ENCODE peak calls at places on chromosomes 2 and 18, in nine cellular contexts. W is HFF-Myc, P is RWPE2, F is Right ventricle myocardium superior, S is nucleus accumbens, Q is GM04504, O is T-helper 9 cell, T is upper lobe of right lung, G is GM03348. D is an unnamed sample.

GRCh38 chr2:105287692-105288091 is 41.8 kb downstream of the TGFBRAP1 start:
- DNase-seq in W (peak), P (no peak), F (no peak), S (no peak), Q (no peak), O (no peak), T (no peak), G (peak), D (peak)

GRCh38 chr2:209368924-209369323 is 54.9 kb upstream of the MAP2 start:
- DNase-seq in W (peak), P (peak), F (no peak), S (no peak), Q (peak), O (no peak), T (peak), G (peak), D (peak)

GRCh38 chr2:237091779-237092436 is 6.2 kb downstream of the COPS8 start:
- DNase-seq in W (no peak), P (no peak), F (peak), S (no peak), Q (peak), O (no peak), T (no peak), G (peak), D (peak)

GRCh38 chr18:69838620-69839411 is 108.9 kb downstream of the CD226 start:
- DNase-seq in W (peak), P (no peak), F (no peak), S (no peak), Q (no peak), O (no peak), T (no peak), G (no peak), D (no peak)

GRCh38 chr2:33426666-33427231 is 49.7 kb upstream of the RASGRP3 start:
- DNase-seq in W (peak), P (no peak), F (peak), S (no peak), Q (no peak), O (no peak), T (peak), G (peak), D (peak)

GRCh38 chr2:127107622-127107999 is 657 bp upstream of the BIN1 start:
- DNase-seq in W (no peak), P (no peak), F (no peak), S (no peak), Q (no peak), O (no peak), T (no peak), G (no peak), D (no peak)

GRCh38 chr2:216202602-216203250 is 93.6 kb downstream of the XRCC5 start:
- DNase-seq in W (no peak), P (no peak), F (no peak), S (no peak), Q (no peak), O (no peak), T (no peak), G (no peak), D (no peak)

GRCh38 chr2:234422242-234422641 is 74.6 kb downstream of the ARL4C start:
- DNase-seq in W (peak), P (no peak), F (no peak), S (no peak), Q (peak), O (no peak), T (no peak), G (peak), D (peak)

GRCh38 chr2:231683292-231683898 is 24.9 kb upstream of the PTMA start:
- DNase-seq in W (no peak), P (no peak), F (no peak), S (no peak), Q (no peak), O (no peak), T (no peak), G (no peak), D (peak)

GRCh38 chr2:111135910-111136297 is 15.2 kb downstream of the BCL2L11 start:
- DNase-seq in W (no peak), P (no peak), F (peak), S (no peak), Q (no peak), O (no peak), T (no peak), G (peak), D (peak)

GRCh38 chr18:62420151-62420512 is 95.0 kb downstream of the TNFRSF11A start:
- DNase-seq in W (no peak), P (no peak), F (no peak), S (no peak), Q (no peak), O (no peak), T (no peak), G (no peak), D (no peak)

GRCh38 chr18:78983530-78983929 is 3.9 kb downstream of the SALL3 start:
- DNase-seq in W (no peak), P (no peak), F (no peak), S (no peak), Q (no peak), O (no peak), T (no peak), G (no peak), D (no peak)

GRCh38 chr2:6929196-6929874 is 12.1 kb downstream of the RNF144A start:
- DNase-seq in W (no peak), P (no peak), F (no peak), S (no peak), Q (no peak), O (no peak), T (no peak), G (no peak), D (no peak)

GRCh38 chr18:8121942-8122480 is 487.2 kb upstream of the RAB12 start:
- DNase-seq in W (no peak), P (peak), F (no peak), S (no peak), Q (no peak), O (no peak), T (no peak), G (peak), D (no peak)

GRCh38 chr18:45863469-45863868 is 38.0 kb downstream of the SIGLEC15 start:
- DNase-seq in W (no peak), P (no peak), F (no peak), S (no peak), Q (no peak), O (no peak), T (no peak), G (no peak), D (no peak)

GRCh38 chr2:140865851-140866250 is 1265.0 kb downstream of the LRP1B start:
- DNase-seq in W (no peak), P (no peak), F (no peak), S (no peak), Q (no peak), O (no peak), T (no peak), G (no peak), D (no peak)

GRCh38 chr2:84849271-84849952 is 31.5 kb downstream of the TRABD2A start:
- DNase-seq in W (no peak), P (no peak), F (no peak), S (no peak), Q (peak), O (peak), T (no peak), G (no peak), D (no peak)

GRCh38 chr2:6773007-6773693 is 92.6 kb downstream of the CMPK2 start:
- DNase-seq in W (no peak), P (no peak), F (peak), S (no peak), Q (no peak), O (peak), T (peak), G (peak), D (peak)

GRCh38 chr2:6863792-6864191 is 1.9 kb downstream of the CMPK2 start:
- DNase-seq in W (no peak), P (no peak), F (peak), S (no peak), Q (no peak), O (no peak), T (no peak), G (no peak), D (no peak)

GRCh38 chr18:32730068-32730467 is 42.8 kb downstream of the KLHL14 start:
- DNase-seq in W (no peak), P (no peak), F (no peak), S (no peak), Q (no peak), O (no peak), T (no peak), G (no peak), D (peak)

GRCh38 chr2:16727256-16727655 is 61.6 kb upstream of the CYRIA start:
- DNase-seq in W (no peak), P (no peak), F (no peak), S (no peak), Q (no peak), O (no peak), T (no peak), G (no peak), D (peak)